ENCODE peak calls at places on chromosomes 1 and 21, in eight cellular contexts. M, R, C, D, F, G, J and Z are unnamed samples.

GRCh38 chr1:40693425-40693824 is 1.9 kb downstream of the NFYC start:
- DNase-seq in J (no peak), F (no peak), C (no peak), D (no peak), M (no peak), R (no peak), G (no peak), Z (no peak)

GRCh38 chr1:64686828-64687724 is 57.8 kb upstream of the RAVER2 start:
- DNase-seq in G (peak), C (peak), F (peak), R (no peak), M (peak), D (peak), J (peak), Z (peak)

GRCh38 chr1:28966617-28967016 is 52.2 kb downstream of the EPB41 start:
- DNase-seq in R (no peak), C (no peak), M (no peak), G (no peak), D (peak), J (no peak), F (no peak), Z (no peak)

GRCh38 chr1:38113080-38113743 is 66.6 kb upstream of the POU3F1 start:
- DNase-seq in D (no peak), C (no peak), F (no peak), R (no peak), M (no peak), J (no peak), G (no peak), Z (no peak)

GRCh38 chr21:38796426-38796825 is 9.3 kb upstream of the ETS2 start:
- DNase-seq in R (no peak), C (no peak), J (peak), G (peak), M (no peak), F (peak), D (peak), Z (no peak)

GRCh38 chr1:236904874-236905741 is 99.1 kb downstream of the MT1HL1 start:
- DNase-seq in M (no peak), R (no peak), C (no peak), F (peak), J (peak), D (peak), G (peak), Z (no peak)

GRCh38 chr21:36718951-36719501 is 20.1 kb downstream of the SIM2 start:
- DNase-seq in D (peak), C (no peak), G (no peak), R (peak), F (peak), J (no peak), M (no peak), Z (no peak)

GRCh38 chr1:70779571-70779970 is 268.0 kb downstream of the PTGER3 start:
- DNase-seq in D (peak), F (peak), J (peak), G (peak), M (no peak), C (no peak), R (no peak), Z (no peak)

GRCh38 chr1:48777219-48777895 is 666 bp upstream of the BEND5 start:
- DNase-seq in J (no peak), R (no peak), D (no peak), M (peak), F (peak), C (no peak), G (no peak), Z (no peak)

GRCh38 chr1:36367798-36368197 is 17.9 kb downstream of the STK40 start:
- DNase-seq in R (no peak), F (no peak), J (no peak), D (no peak), M (no peak), C (no peak), G (no peak), Z (no peak)

GRCh38 chr1:119859647-119860046 is 36.7 kb downstream of the ADAM30 start:
- DNase-seq in J (peak), D (peak), G (peak), R (no peak), F (peak), M (no peak), C (no peak), Z (peak)

GRCh38 chr1:228270032-228270431 is 62.2 kb downstream of the OBSCN start:
- DNase-seq in M (no peak), D (peak), C (no peak), G (no peak), J (peak), R (no peak), F (peak), Z (peak)

GRCh38 chr1:43879414-43879813 is 54.2 kb upstream of the ARTN start:
- DNase-seq in M (no peak), D (peak), J (peak), R (no peak), G (peak), C (no peak), F (peak), Z (no peak)

GRCh38 chr1:82540006-82540405 is 739.3 kb downstream of the ADGRL2 start:
- DNase-seq in F (no peak), G (no peak), J (no peak), D (no peak), R (no peak), M (no peak), C (no peak), Z (no peak)

GRCh38 chr1:65003316-65003664 is 36.9 kb upstream of the JAK1 start:
- DNase-seq in R (no peak), F (no peak), C (no peak), J (no peak), G (no peak), M (peak), D (no peak), Z (no peak)

GRCh38 chr1:53608071-53608470 is 130.9 kb downstream of the GLIS1 start:
- DNase-seq in F (no peak), G (no peak), M (no peak), R (no peak), J (no peak), D (no peak), C (no peak), Z (no peak)

GRCh38 chr1:112866151-112866550 is 89.8 kb downstream of the SLC16A1 start:
- DNase-seq in R (no peak), J (peak), F (peak), M (no peak), C (no peak), G (peak), D (peak), Z (peak)

GRCh38 chr1:201660931-201661822 is 122.2 kb downstream of the NAV1 start:
- DNase-seq in R (no peak), F (peak), M (no peak), C (no peak), J (peak), G (no peak), D (no peak), Z (no peak)

GRCh38 chr1:3959361-3959760 is 59.3 kb upstream of the C1orf174 start:
- DNase-seq in R (no peak), C (no peak), M (no peak), F (no peak), D (no peak), G (no peak), J (no peak), Z (no peak)

GRCh38 chr1:224635356-224635755 is 19.2 kb downstream of the CNIH3 start:
- DNase-seq in R (no peak), M (no peak), J (peak), F (peak), D (peak), G (peak), C (no peak), Z (no peak)